ENCODE peak calls at places on chromosomes 11 and 22, in eight cellular contexts. O is fibroblast of mammary gland, L is fibroblast of lung, D is progenitor cell of endocrine pancreas, E is brain microvascular endothelial cell, F is fibroblast of pulmonary artery, N is HFFc6, C is AG04450. W is an unnamed sample.

GRCh38 chr22:47601666-47602065 is 839.2 kb downstream of the TBC1D22A start:
- DNase-seq in O (no peak), L (no peak), D (no peak), E (no peak), F (no peak), N (no peak), C (no peak), W (no peak)

GRCh38 chr11:44621784-44622183 is 56.3 kb downstream of the CD82 start:
- DNase-seq in O (no peak), L (no peak), D (peak; percentile 6), E (no peak), F (no peak), N (no peak), C (no peak), W (no peak)

GRCh38 chr22:50523806-50524663 is 1.4 kb downstream of the SCO2 start:
- DNase-seq in O (no peak), L (no peak), D (no peak), E (no peak), F (no peak), N (no peak), C (no peak), W (no peak)

GRCh38 chr11:14908214-14908880 is 16.3 kb upstream of the CYP2R1 start:
- DNase-seq in O (peak; percentile 47), L (peak; percentile 33), D (no peak), E (peak; percentile 34), F (peak; percentile 62), N (peak; percentile 40), C (no peak), W (no peak)

GRCh38 chr11:115656684-115657083 is 152.5 kb upstream of the CADM1 start:
- DNase-seq in O (no peak), L (peak; percentile 69), D (no peak), E (no peak), F (no peak), N (no peak), C (no peak), W (no peak)

GRCh38 chr11:92136792-92137191 is 87.8 kb upstream of the FAT3 start:
- DNase-seq in O (no peak), L (no peak), D (no peak), E (no peak), F (no peak), N (no peak), C (no peak), W (no peak)

GRCh38 chr11:77300695-77301094 is 791 bp downstream of the GDPD4 start:
- DNase-seq in O (no peak), L (no peak), D (no peak), E (no peak), F (no peak), N (no peak), C (no peak), W (no peak)

GRCh38 chr11:1032310-1032891 is 4.1 kb downstream of the MUC6 start:
- DNase-seq in O (no peak), L (no peak), D (no peak), E (no peak), F (no peak), N (no peak), C (no peak), W (no peak)

GRCh38 chr11:504053-504993 is 2.7 kb downstream of the RNH1 start:
- DNase-seq in O (peak; percentile 74), L (peak; percentile 52), D (no peak), E (no peak), F (peak; percentile 69), N (no peak), C (no peak), W (no peak)

GRCh38 chr11:47438721-47439120 is 10.2 kb downstream of the RAPSN start:
- DNase-seq in O (no peak), L (no peak), D (no peak), E (no peak), F (no peak), N (no peak), C (no peak), W (no peak)

GRCh38 chr11:17607572-17608570 is 60.8 kb downstream of the OTOG start:
- DNase-seq in O (no peak), L (no peak), D (no peak), E (no peak), F (no peak), N (no peak), C (no peak), W (no peak)

GRCh38 chr11:61706452-61707400 is 26.5 kb downstream of the DAGLA start:
- DNase-seq in O (no peak), L (no peak), D (no peak), E (no peak), F (no peak), N (no peak), C (no peak), W (no peak)

DNA sequence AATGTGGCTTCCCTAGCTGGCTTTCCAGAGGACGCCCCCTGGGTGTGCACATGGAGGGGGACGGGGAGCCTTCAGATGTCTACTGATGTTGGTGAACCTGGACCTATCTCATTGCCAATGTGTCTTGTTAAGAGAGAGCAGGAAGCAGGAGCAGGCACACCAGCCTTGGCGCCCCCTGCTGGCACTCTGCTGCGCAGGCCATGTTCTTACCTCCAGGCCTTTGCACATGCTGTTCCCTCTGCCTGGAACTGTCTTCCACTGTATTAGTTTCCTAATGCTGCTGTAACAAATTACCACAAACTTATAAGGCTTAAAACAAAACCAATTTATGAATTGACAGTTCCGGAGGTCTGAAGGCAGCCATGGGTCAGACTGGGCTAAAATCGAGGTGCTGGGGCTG is 23.6 kb upstream of the MN1 start:
- DNase-seq in O (peak; percentile 15), L (no peak), D (no peak), E (no peak), F (no peak), N (no peak), C (no peak), W (no peak)
- TF ChIP-seq CTCF in O (peak; percentile 40), L (peak; percentile 3), D (peak; percentile 37), E (peak; percentile 67), F (peak; percentile 24), N (peak; percentile 73), C (no peak), W (peak; percentile 17)

GRCh38 chr22:37221424-37222336 is 9.4 kb upstream of the SSTR3 start:
- DNase-seq in O (no peak), L (no peak), D (no peak), E (no peak), F (no peak), N (no peak), C (no peak), W (no peak)
- TF ChIP-seq CTCF in O (no peak), L (no peak), D (no peak), E (no peak), F (no peak), N (peak; percentile 38), C (no peak), W (no peak)

DNA sequence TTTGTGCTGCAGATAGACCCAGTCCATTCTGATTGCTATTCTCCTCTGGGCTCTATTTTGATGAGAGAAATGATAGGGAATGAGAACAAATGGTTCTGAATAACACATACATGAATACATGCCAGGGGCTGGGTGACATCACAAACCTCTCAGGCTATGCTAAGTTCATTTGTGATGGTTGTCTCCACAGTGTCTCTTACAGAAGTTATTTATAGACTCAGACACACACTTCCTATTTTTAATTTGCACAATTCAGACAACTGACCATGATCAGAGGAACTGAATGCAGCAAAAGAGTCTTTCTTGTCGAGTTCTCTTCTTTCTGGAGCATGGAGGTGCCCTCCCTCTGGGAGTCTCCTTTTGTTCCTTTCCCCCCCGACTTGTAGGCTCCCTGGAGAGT is 991.7 kb downstream of the OPCML start:
- DNase-seq in O (no peak), L (peak; percentile 19), D (no peak), E (no peak), F (no peak), N (no peak), C (no peak), W (no peak)
- TF ChIP-seq CTCF in O (no peak), L (no peak), D (no peak), E (no peak), F (no peak), N (no peak), C (no peak), W (no peak)

GRCh38 chr11:131246589-131247164 is 123.7 kb upstream of the NTM start:
- DNase-seq in O (peak; percentile 11), L (no peak), D (peak; percentile 51), E (no peak), F (no peak), N (no peak), C (no peak), W (no peak)
- TF ChIP-seq CTCF in O (peak; percentile 51), L (peak; percentile 33), D (peak; percentile 85), E (peak; percentile 75), F (peak; percentile 11), N (peak; percentile 63), C (peak; percentile 24), W (peak; percentile 42)

DNA sequence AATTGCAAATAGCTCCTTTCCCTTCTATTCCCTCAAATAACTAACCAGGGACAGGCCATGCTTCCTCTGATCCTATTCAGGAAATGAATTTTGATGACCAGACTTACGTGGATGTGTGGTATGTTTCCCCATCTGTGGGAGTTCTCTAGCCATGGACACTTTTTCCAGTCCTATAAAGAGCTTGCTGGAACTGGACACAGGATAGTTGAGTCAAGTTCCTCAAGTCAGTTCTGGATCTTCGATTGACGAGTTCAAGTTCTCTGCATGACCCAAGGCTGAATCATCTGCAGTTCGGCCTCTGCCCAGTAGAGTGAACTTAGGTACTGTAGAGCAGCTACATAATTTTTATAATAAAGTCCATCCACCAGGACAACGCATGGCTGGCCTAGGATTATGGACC is 52.7 kb upstream of the CCND1 start:
- DNase-seq in O (peak; percentile 96), L (peak; percentile 71), D (no peak), E (peak; percentile 87), F (peak; percentile 65), N (peak; percentile 95), C (peak; percentile 23), W (no peak)
- TF ChIP-seq CTCF in O (peak; percentile 63), L (peak; percentile 15), D (no peak), E (peak; percentile 71), F (peak; percentile 49), N (peak; percentile 75), C (peak; percentile 45), W (no peak)

W was measured in GM10248.